ENCODE peak calls at places on chromosomes 12 and 14, in four cellular contexts. J is fibroblast of lung; Q is thyroid gland; M is CD8-positive, alpha-beta memory T cell. E is an unnamed sample.

GRCh38 chr14:21526672-21527319 is 650 bp upstream of the SALL2 start:
- DNase-seq in J (no peak), Q (peak), M (no peak), E (no peak)

GRCh38 chr12:119989619-119990381 is 764 bp downstream of the BICDL1 start:
- DNase-seq in J (peak), Q (peak), M (peak), E (peak)

GRCh38 chr14:76904740-76905569 is 78.7 kb downstream of the LRRC74A start:
- DNase-seq in J (peak), Q (peak), M (peak), E (peak)

GRCh38 chr12:14514946-14515345 is 52.7 kb downstream of the PLBD1 start:
- DNase-seq in J (no peak), Q (no peak), M (no peak), E (peak)

GRCh38 chr14:96484391-96484790 is 17.8 kb upstream of the PAPOLA start:
- DNase-seq in J (peak), Q (no peak), M (no peak), E (no peak)

GRCh38 chr12:8698830-8699330 is 1.1 kb downstream of the RIMKLB start:
- DNase-seq in J (peak), Q (no peak), M (no peak), E (peak)

GRCh38 chr12:88416155-88416554 is 164.1 kb downstream of the KITLG start:
- DNase-seq in J (no peak), Q (no peak), M (no peak), E (no peak)

GRCh38 chr12:120072472-120072871 is 44.1 kb downstream of the RAB35 start:
- DNase-seq in J (no peak), Q (no peak), M (no peak), E (no peak)

GRCh38 chr12:117032593-117033381 is 66.4 kb downstream of the TESC start:
- DNase-seq in J (peak), Q (peak), M (no peak), E (no peak)

GRCh38 chr12:116818341-116818856 is 62.8 kb downstream of the HRK start:
- DNase-seq in J (peak), Q (peak), M (no peak), E (no peak)

GRCh38 chr14:38302966-38303365 is 47.1 kb upstream of the CLEC14A start:
- DNase-seq in J (no peak), Q (no peak), M (no peak), E (no peak)

GRCh38 chr14:40847496-40847895 is 759.2 kb upstream of the LRFN5 start:
- DNase-seq in J (no peak), Q (no peak), M (no peak), E (no peak)

GRCh38 chr12:99154264-99154982 is 493.1 kb upstream of the GARIN6 start:
- DNase-seq in J (peak), Q (peak), M (no peak), E (no peak)

GRCh38 chr12:92568631-92569128 is 134.1 kb upstream of the PLEKHG7 start:
- DNase-seq in J (no peak), Q (no peak), M (no peak), E (peak)

GRCh38 chr12:71392521-71393145 is 47.0 kb upstream of the LGR5 start:
- DNase-seq in J (peak), Q (no peak), M (peak), E (peak)

GRCh38 chr14:67373347-67373746 is 13.2 kb downstream of the EIF2S1 start:
- DNase-seq in J (peak), Q (no peak), M (no peak), E (no peak)

GRCh38 chr14:29085546-29085945 is 319.0 kb downstream of the FOXG1 start:
- DNase-seq in J (no peak), Q (no peak), M (no peak), E (peak)

GRCh38 chr12:127174881-127175280 is 1092.1 kb upstream of the TMEM132C start:
- DNase-seq in J (no peak), Q (no peak), M (no peak), E (no peak)

GRCh38 chr12:49680075-49680474 is 27.1 kb downstream of the FMNL3 start:
- DNase-seq in J (no peak), Q (no peak), M (no peak), E (no peak)

GRCh38 chr14:94317259-94317658 is 5.9 kb downstream of the SERPINA6 start:
- DNase-seq in J (no peak), Q (peak), M (no peak), E (no peak)

GRCh38 chr14:67285876-67286452 is 44.7 kb downstream of the PALS1 start:
- DNase-seq in J (peak), Q (no peak), M (peak), E (no peak)

GRCh38 chr12:126019385-126019784 is 954.1 kb downstream of the AACS start:
- DNase-seq in J (no peak), Q (no peak), M (no peak), E (no peak)

GRCh38 chr12:93419388-93420034 is 22.2 kb downstream of the UBE2N start:
- DNase-seq in J (peak), Q (no peak), M (peak), E (no peak)

GRCh38 chr14:78713716-78714115 is 543.5 kb downstream of the NRXN3 start:
- DNase-seq in J (no peak), Q (no peak), M (no peak), E (no peak)

GRCh38 chr14:50025776-50026175 is 90.6 kb downstream of the VCPKMT start:
- DNase-seq in J (peak), Q (no peak), M (no peak), E (no peak)

GRCh38 chr12:43856932-43857331 is 21.1 kb downstream of the TMEM117 start:
- DNase-seq in J (no peak), Q (no peak), M (no peak), E (no peak)

GRCh38 chr14:71726639-71727085 is 205.6 kb upstream of the RGS6 start:
- DNase-seq in J (peak), Q (peak), M (no peak), E (peak)

GRCh38 chr12:105228966-105229365 is 7.0 kb downstream of the APPL2 start:
- DNase-seq in J (no peak), Q (no peak), M (no peak), E (no peak)

GRCh38 chr14:101337053-101337452 is 224.2 kb upstream of the DIO3 start:
- DNase-seq in J (no peak), Q (no peak), M (no peak), E (no peak)

GRCh38 chr14:75689012-75689411 is 28.0 kb downstream of the TTLL5 start:
- DNase-seq in J (peak), Q (no peak), M (no peak), E (no peak)

GRCh38 chr12:14775652-14776020 is 27.6 kb downstream of the WBP11 start:
- DNase-seq in J (peak), Q (no peak), M (no peak), E (no peak)

GRCh38 chr12:94312388-94312787 is 147.3 kb downstream of the CEP83 start:
- DNase-seq in J (no peak), Q (no peak), M (no peak), E (no peak)

GRCh38 chr12:127125607-127126259 is 1141.2 kb upstream of the TMEM132C start:
- DNase-seq in J (peak), Q (no peak), M (no peak), E (peak)

GRCh38 chr14:77457115-77457521 is 283 bp downstream of the VIPAS39 start:
- DNase-seq in J (no peak), Q (no peak), M (no peak), E (no peak)

GRCh38 chr12:110466791-110467190 is 1.3 kb downstream of the GPN3 start:
- DNase-seq in J (no peak), Q (no peak), M (no peak), E (no peak)

GRCh38 chr14:105413542-105413886 is 6.1 kb upstream of the MTA1 start:
- DNase-seq in J (no peak), Q (no peak), M (no peak), E (no peak)

GRCh38 chr14:105416671-105417070 is 3.0 kb upstream of the MTA1 start:
- DNase-seq in J (no peak), Q (no peak), M (no peak), E (no peak)

GRCh38 chr14:105412768-105413541 is 6.7 kb upstream of the MTA1 start:
- DNase-seq in J (no peak), Q (no peak), M (no peak), E (no peak)

GRCh38 chr14:105415481-105416428 is 3.9 kb upstream of the MTA1 start:
- DNase-seq in J (no peak), Q (no peak), M (no peak), E (no peak)

GRCh38 chr14:105414456-105415371 is 4.9 kb upstream of the MTA1 start:
- DNase-seq in J (peak), Q (peak), M (peak), E (peak)
- H3K27ac ChIP-seq in J (no peak), Q (no peak), M (no peak), E (no peak)

GRCh38 chr14:103019827-103020226 is 37.5 kb downstream of the CDC42BPB start:
- DNase-seq in J (no peak), Q (no peak), M (no peak), E (no peak)

GRCh38 chr14:103023881-103024473 is 33.4 kb downstream of the CDC42BPB start:
- DNase-seq in J (peak), Q (no peak), M (no peak), E (no peak)

GRCh38 chr14:103022669-103023044 is 34.7 kb downstream of the CDC42BPB start:
- DNase-seq in J (no peak), Q (no peak), M (no peak), E (no peak)

GRCh38 chr14:103020271-103020910 is 37.0 kb downstream of the CDC42BPB start:
- DNase-seq in J (no peak), Q (no peak), M (no peak), E (no peak)

DNA sequence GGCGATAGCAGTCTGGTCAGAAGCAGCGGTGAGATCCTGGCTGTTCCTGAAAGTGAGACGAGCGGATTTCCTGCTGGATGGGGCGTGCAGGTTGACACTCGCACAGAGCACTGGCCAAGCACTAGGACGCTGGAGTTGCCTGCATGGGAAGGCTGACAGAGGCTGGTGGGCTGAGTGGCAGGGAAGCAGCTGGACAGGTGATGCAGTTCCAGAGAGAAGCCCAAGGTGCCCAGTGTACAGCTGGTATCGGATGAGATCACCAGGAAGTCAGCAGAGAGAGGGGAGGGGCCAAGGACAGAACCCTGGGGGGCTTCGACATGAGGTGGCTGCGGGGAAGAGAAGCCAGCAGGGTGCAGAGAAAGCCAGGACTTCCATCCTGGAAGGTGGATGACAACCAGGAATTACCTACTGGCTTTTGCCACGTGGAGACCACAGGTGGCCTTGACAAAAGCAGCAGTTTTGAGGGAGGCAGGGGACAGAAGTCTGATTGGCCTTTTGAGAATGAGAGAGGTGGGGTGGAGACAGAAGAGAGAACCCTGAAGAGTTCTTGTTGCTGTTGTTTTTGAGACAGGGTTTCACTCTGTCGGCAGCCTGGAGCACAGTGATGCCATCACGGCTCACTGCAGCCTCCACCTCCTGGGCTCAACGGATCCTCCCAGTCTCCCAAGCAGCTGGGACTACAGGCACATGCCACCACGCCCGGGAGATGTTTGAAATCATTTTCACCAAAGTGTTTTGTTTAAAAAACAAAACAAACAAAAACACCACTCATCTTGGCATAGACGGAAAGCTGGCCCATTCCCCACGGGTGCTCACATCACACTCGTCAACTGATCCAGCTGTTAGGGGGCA is 35.3 kb downstream of the CDC42BPB start:
- DNase-seq in J (no peak), Q (peak), M (no peak), E (no peak)
- H3K27ac ChIP-seq in J (peak), Q (no peak), M (no peak), E (no peak)

GRCh38 chr12:60035835-60036234 is 440.0 kb downstream of the SLC16A7 start:
- DNase-seq in J (peak), Q (no peak), M (no peak), E (peak)
- H3K27ac ChIP-seq in J (no peak), Q (no peak), M (no peak), E (no peak)

GRCh38 chr12:27534060-27534764 is 10.2 kb downstream of the PPFIBP1 start:
- DNase-seq in J (peak), Q (no peak), M (peak), E (no peak)

GRCh38 chr12:27535318-27535717 is 11.3 kb downstream of the PPFIBP1 start:
- DNase-seq in J (no peak), Q (peak), M (no peak), E (no peak)

GRCh38 chr12:27531916-27532315 is 7.9 kb downstream of the PPFIBP1 start:
- DNase-seq in J (no peak), Q (no peak), M (no peak), E (no peak)

GRCh38 chr12:27537855-27538675 is 14.1 kb downstream of the PPFIBP1 start:
- DNase-seq in J (no peak), Q (no peak), M (no peak), E (no peak)

GRCh38 chr12:27534765-27535161 is 10.8 kb downstream of the PPFIBP1 start:
- DNase-seq in J (no peak), Q (no peak), M (no peak), E (no peak)
- H3K27ac ChIP-seq in J (no peak), Q (peak), M (no peak), E (no peak)

DNA sequence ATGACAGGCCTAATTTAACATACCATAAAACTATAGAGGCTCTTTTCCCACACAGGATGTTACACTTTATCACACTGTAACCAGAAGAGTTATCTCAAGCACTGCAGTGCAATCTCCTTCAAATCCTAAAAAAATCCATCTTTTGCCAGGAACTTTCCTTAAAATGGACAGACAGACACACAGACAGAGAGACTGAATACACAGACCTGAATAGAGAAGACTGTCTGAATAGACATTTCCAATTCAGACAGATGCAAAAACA is 6.5 kb downstream of the CORO1C start:
- DNase-seq in J (no peak), Q (no peak), M (no peak), E (no peak)
- H3K27ac ChIP-seq in J (peak), Q (no peak), M (no peak), E (peak)

GRCh38 chr12:70268972-70269371 is 25.7 kb downstream of the CNOT2 start:
- DNase-seq in J (no peak), Q (no peak), M (no peak), E (no peak)
- H3K27ac ChIP-seq in J (no peak), Q (no peak), M (no peak), E (no peak)

DNA sequence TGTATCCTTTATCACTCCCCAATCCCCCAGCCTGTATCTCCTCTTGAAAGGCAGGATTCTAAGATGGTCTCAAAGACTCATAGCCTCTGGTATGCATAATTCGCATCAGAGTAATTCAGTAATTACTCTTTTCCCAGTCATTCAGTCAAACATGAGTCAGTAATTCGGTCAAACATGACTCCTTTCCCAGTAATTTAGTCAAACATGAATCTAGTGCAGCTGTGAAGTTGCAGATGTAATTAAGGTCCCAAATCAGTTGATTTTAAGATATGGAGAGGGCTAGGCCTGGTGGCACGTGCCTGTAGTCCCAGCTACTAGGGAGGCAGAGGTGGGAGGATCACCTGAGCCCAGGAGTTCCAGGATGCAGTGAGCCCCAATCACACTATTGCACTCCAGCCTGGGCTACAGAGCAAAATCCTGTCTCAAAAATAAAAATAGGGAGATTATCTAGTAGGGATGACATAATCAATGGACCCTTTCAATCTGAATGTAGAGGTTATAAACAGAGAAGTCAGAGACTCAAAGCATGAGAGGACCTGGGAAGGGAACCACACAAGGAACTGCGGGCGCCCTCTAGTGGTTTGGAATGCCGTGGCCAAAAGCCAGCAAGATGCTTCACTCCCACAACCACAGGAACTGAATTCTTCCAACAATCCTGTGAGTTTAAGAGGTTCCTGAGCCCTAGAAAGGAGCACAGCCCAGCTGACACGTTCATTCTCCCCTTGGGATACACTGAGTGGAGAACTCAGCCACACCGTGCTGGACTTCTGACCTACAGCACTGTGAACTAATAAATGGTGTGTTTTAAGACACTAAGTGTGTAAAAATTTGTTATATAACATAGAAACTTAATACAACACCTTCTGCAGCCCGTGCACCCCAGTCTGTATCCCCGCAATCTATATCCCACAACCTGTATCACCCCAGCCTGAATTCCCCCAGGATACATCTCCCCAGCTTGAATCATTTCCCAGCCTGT is 14.3 kb upstream of the ARMH4 start:
- DNase-seq in J (peak), Q (peak), M (peak), E (peak)
- H3K27ac ChIP-seq in J (peak), Q (no peak), M (no peak), E (no peak)

GRCh38 chr14:73741386-73741875 is 27.2 kb upstream of the PNMA1 start:
- DNase-seq in J (peak), Q (peak), M (peak), E (peak)
- H3K27ac ChIP-seq in J (peak), Q (peak), M (peak), E (peak)

DNA sequence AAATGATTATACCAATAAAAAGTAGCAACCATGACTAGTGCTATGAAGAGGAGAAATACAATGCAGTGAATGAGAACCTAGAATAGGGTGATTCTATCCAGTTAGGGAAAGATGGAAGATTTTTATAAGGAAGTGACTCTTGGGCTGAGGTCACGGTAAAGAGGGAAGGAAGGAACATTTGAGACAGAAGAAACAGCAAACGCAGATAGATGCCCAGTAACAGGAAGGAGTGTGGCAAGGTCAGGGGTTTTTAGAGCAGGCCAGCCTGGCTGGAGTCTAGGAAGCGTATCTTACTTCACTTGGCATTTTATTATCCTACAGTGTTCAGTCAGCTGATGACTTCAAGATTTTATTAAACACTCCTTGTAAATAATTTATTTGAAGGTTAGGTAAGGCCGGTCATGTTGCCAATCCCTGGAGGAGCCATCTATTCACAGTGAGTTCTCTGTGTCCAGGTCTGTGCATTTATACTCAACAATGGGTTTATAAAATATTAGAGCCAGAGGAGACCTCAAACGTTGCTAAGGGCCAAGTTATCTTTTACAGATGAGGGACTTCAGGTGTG is 170.6 kb downstream of the PRKCH start:
- DNase-seq in J (no peak), Q (no peak), M (no peak), E (no peak)
- H3K27ac ChIP-seq in J (no peak), Q (peak), M (no peak), E (no peak)

DNA sequence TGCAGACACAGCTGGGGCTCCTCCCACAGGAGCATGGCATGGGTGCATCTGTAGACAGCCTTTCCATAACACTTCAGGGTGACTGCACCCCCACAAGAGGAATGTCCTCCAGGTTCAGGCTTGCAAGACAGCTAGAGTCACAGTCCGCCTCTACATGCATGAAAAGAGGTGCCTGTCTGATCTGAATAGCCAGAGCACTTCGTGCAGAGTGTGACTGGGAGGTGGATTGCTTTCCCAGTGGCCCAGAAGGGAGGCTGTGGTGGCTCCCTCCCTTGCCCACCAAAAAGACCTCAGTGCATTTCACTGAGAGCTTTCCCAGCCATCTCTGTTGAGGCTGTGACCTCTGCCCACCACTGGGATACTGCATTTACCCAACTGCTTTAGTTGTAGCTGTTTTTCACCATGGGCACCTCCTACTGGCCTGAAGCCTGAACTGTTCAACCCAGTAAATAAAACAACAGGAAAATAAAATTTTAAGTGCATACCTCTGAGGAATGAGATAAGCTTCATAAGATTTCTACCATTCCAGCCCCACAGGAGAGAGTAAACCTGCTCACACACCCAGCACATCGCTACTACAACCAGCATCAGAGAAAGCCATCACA is 14.1 kb downstream of the CEP128 start:
- DNase-seq in J (no peak), Q (no peak), M (no peak), E (no peak)
- H3K27ac ChIP-seq in J (no peak), Q (no peak), M (no peak), E (no peak)

E was measured in foreskin keratinocyte.